ENCODE peak calls at places on chromosomes 6 and 20, in ten cellular contexts. I is RPMI7951; Q is aorta; W is Caco-2; M is neural crest cell; A is stimulated activated CD8-positive, alpha-beta memory T cell treated with anti-CD3 and anti-CD28 coated beads, Interleukin-7, amount 100 ng/mL, for 48 hours; T is hepatocyte; G is stimulated activated CD4-positive, alpha-beta T cell treated with anti-CD3 and anti-CD28 coated beads, Interleukin-15, amount 100 ng/mL, for 1 hour; O is astrocyte of the hippocampus; B is dermis blood vessel endothelial cell. F is an unnamed sample.

GRCh38 chr6:135740580-135740979 is 110.9 kb upstream of the PDE7B start:
- DNase-seq in A (no peak), Q (no peak), W (no peak), T (no peak), B (no peak), I (no peak), O (no peak), M (no peak), G (no peak), F (no peak)

GRCh38 chr20:62861732-62862336 is at the start of gene TCFL5:
- DNase-seq in O (peak; percentile 94), A (peak; percentile 85), W (peak; percentile 100), G (peak; percentile 94), T (peak; percentile 94), M (peak; percentile 95), B (peak; percentile 94), Q (peak; percentile 89), I (peak; percentile 83), F (peak; percentile 84)

GRCh38 chr20:17943343-17943742 is 25.3 kb downstream of the SNX5 start:
- DNase-seq in W (no peak), A (no peak), O (peak; percentile 71), T (no peak), M (no peak), B (no peak), Q (no peak), I (no peak), G (no peak), F (no peak)

GRCh38 chr6:116220172-116220571 is 33.7 kb downstream of the TSPYL4 start:
- DNase-seq in Q (no peak), I (peak; percentile 76), B (peak; percentile 37), G (no peak), A (no peak), M (no peak), O (no peak), W (no peak), T (no peak), F (no peak)

GRCh38 chr6:142746524-142746923 is 198.5 kb downstream of the HIVEP2 start:
- DNase-seq in Q (no peak), W (peak; percentile 36), T (peak; percentile 16), I (peak; percentile 56), G (no peak), M (no peak), B (peak; percentile 66), A (no peak), O (no peak), F (peak; percentile 56)

GRCh38 chr6:36368921-36369880 is 18.3 kb downstream of the ETV7 start:
- DNase-seq in G (no peak), T (no peak), M (no peak), Q (no peak), A (no peak), O (peak; percentile 92), B (no peak), I (peak; percentile 55), W (no peak), F (peak; percentile 24)

GRCh38 chr6:81126150-81126549 is 626.3 kb downstream of the TENT5A start:
- DNase-seq in A (no peak), M (no peak), G (no peak), Q (no peak), T (no peak), I (no peak), W (no peak), B (no peak), O (no peak), F (no peak)

GRCh38 chr6:137122612-137123011 is 50.8 kb downstream of the IL22RA2 start:
- DNase-seq in Q (no peak), M (no peak), B (no peak), O (no peak), I (no peak), T (no peak), A (no peak), G (no peak), W (no peak), F (no peak)

GRCh38 chr6:92849636-92850035 is 569.7 kb downstream of the EPHA7 start:
- DNase-seq in Q (no peak), M (no peak), B (no peak), O (no peak), G (no peak), I (no peak), T (peak; percentile 9), W (no peak), A (no peak), F (no peak)

GRCh38 chr6:57255451-57256181 is 33.5 kb upstream of the RAB23 start:
- DNase-seq in I (no peak), M (no peak), G (no peak), W (no peak), Q (no peak), A (no peak), B (no peak), O (no peak), T (no peak), F (no peak)

GRCh38 chr20:41052742-41053419 is 24.3 kb downstream of the TOP1 start:
- DNase-seq in A (no peak), M (no peak), I (no peak), W (no peak), O (no peak), G (no peak), Q (no peak), T (no peak), B (peak; percentile 77), F (no peak)

GRCh38 chr20:1567392-1568165 is 10.1 kb upstream of the SIRPD start:
- DNase-seq in A (no peak), Q (no peak), W (no peak), M (no peak), G (no peak), B (peak; percentile 93), I (peak; percentile 100), O (peak; percentile 7), T (peak; percentile 1), F (no peak)

GRCh38 chr20:40431112-40431511 is 257.9 kb downstream of the MAFB start:
- DNase-seq in G (no peak), W (no peak), Q (no peak), I (no peak), A (no peak), B (no peak), M (no peak), T (no peak), O (no peak), F (no peak)

GRCh38 chr6:96626749-96627353 is 63.9 kb downstream of the FHL5 start:
- DNase-seq in I (peak; percentile 28), W (peak; percentile 3), B (peak; percentile 36), M (no peak), G (no peak), Q (no peak), A (no peak), O (peak; percentile 39), T (peak; percentile 45), F (peak; percentile 55)

F was measured in A673.